ENCODE peak calls at places on chromosome 11, in six cellular contexts. G is cardiac fibroblast, U is retinal pigment epithelial cell, R is AG09309, M is heart right ventricle, W is psoas muscle. H is an unnamed sample.
A peak's percentile ranks its signal among the peaks of the same experiment; 100 is the strongest.

GRCh38 chr11:77127969-77128691 is at the start of gene MYO7A:
- DNase-seq in G (no peak), U (no peak), R (no peak), M (peak; percentile 71), W (peak; percentile 80), H (no peak)

GRCh38 chr11:14070866-14071265 is 108.3 kb downstream of the SPON1 start:
- DNase-seq in G (no peak), U (no peak), R (no peak), M (no peak), W (no peak), H (no peak)

GRCh38 chr11:46251954-46252353 is 25.5 kb upstream of the CREB3L1 start:
- DNase-seq in G (no peak), U (no peak), R (no peak), M (no peak), W (no peak), H (no peak)

GRCh38 chr11:62603072-62603408 is 1.4 kb upstream of the MTA2 start:
- DNase-seq in G (no peak), U (no peak), R (no peak), M (no peak), W (no peak), H (no peak)

GRCh38 chr11:35099278-35100018 is 39.5 kb upstream of the CD44 start:
- DNase-seq in G (peak; percentile 93), U (no peak), R (no peak), M (no peak), W (no peak), H (peak; percentile 75)

GRCh38 chr11:75246006-75246672 is 5.6 kb downstream of the TPBGL start:
- DNase-seq in G (no peak), U (no peak), R (no peak), M (no peak), W (no peak), H (no peak)

GRCh38 chr11:70066136-70066520 is 12.0 kb upstream of the ANO1 start:
- DNase-seq in G (no peak), U (no peak), R (no peak), M (no peak), W (no peak), H (no peak)

GRCh38 chr11:19664896-19665548 is 47.6 kb upstream of the NAV2 start:
- DNase-seq in G (peak; percentile 70), U (no peak), R (peak; percentile 28), M (no peak), W (no peak), H (no peak)

GRCh38 chr11:134564472-134565200 is 152.6 kb upstream of the B3GAT1 start:
- DNase-seq in G (no peak), U (no peak), R (no peak), M (no peak), W (no peak), H (no peak)

GRCh38 chr11:45930031-45930794 is 7.8 kb downstream of the LARGE2 start:
- DNase-seq in G (no peak), U (no peak), R (no peak), M (peak; percentile 58), W (no peak), H (no peak)

GRCh38 chr11:9568854-9569587 is 4.4 kb upstream of the WEE1 start:
- DNase-seq in G (peak; percentile 96), U (peak; percentile 94), R (peak; percentile 77), M (peak; percentile 25), W (peak; percentile 64), H (peak; percentile 98)

GRCh38 chr11:129613076-129613475 is 202.6 kb upstream of the TMEM45B start:
- DNase-seq in G (no peak), U (no peak), R (no peak), M (no peak), W (no peak), H (no peak)

GRCh38 chr11:26947379-26947844 is 46.5 kb upstream of the FIBIN start:
- DNase-seq in G (peak; percentile 100), U (peak; percentile 66), R (peak; percentile 100), M (no peak), W (peak; percentile 52), H (peak; percentile 100)

GRCh38 chr11:38538866-38539651 is 1941.0 kb upstream of the RAG2 start:
- DNase-seq in G (no peak), U (no peak), R (no peak), M (no peak), W (no peak), H (no peak)

GRCh38 chr11:111735262-111736116 is 30.7 kb downstream of the PPP2R1B start:
- DNase-seq in G (peak; percentile 99), U (peak; percentile 96), R (peak; percentile 97), M (peak; percentile 73), W (peak; percentile 85), H (peak; percentile 99)

GRCh38 chr11:78210000-78210608 is 21.4 kb downstream of the USP35 start:
- DNase-seq in G (no peak), U (no peak), R (no peak), M (no peak), W (no peak), H (no peak)

GRCh38 chr11:115226556-115226955 is 277.7 kb downstream of the CADM1 start:
- DNase-seq in G (peak; percentile 84), U (no peak), R (peak; percentile 49), M (no peak), W (no peak), H (peak; percentile 92)

GRCh38 chr11:84089072-84090057 is 803.2 kb upstream of the CCDC90B start:
- DNase-seq in G (no peak), U (peak; percentile 20), R (no peak), M (no peak), W (no peak), H (no peak)

GRCh38 chr11:19992162-19992561 is 168.1 kb downstream of the DBX1 start:
- DNase-seq in G (no peak), U (no peak), R (no peak), M (no peak), W (no peak), H (no peak)

GRCh38 chr11:107457205-107457557 is 444 bp downstream of the CWF19L2 start:
- DNase-seq in G (no peak), U (no peak), R (no peak), M (no peak), W (no peak), H (no peak)

GRCh38 chr11:72582206-72583176 is 91.7 kb downstream of the PDE2A start:
- DNase-seq in G (no peak), U (no peak), R (no peak), M (no peak), W (peak; percentile 21), H (no peak)

GRCh38 chr11:68816917-68817419 is 24.7 kb downstream of the CPT1A start:
- DNase-seq in G (no peak), U (no peak), R (no peak), M (no peak), W (no peak), H (no peak)

GRCh38 chr11:76802621-76803020 is 19.5 kb downstream of the TSKU start:
- DNase-seq in G (no peak), U (no peak), R (no peak), M (no peak), W (no peak), H (no peak)

GRCh38 chr11:31340903-31341572 is 28.5 kb downstream of the DCDC1 start:
- DNase-seq in G (peak; percentile 57), U (no peak), R (no peak), M (no peak), W (no peak), H (peak; percentile 20)

GRCh38 chr11:13717331-13717730 is 48.9 kb downstream of the FAR1 start:
- DNase-seq in G (peak; percentile 74), U (peak; percentile 39), R (peak; percentile 55), M (no peak), W (no peak), H (peak; percentile 70)

GRCh38 chr11:22431074-22431473 is 92.9 kb downstream of the SLC17A6 start:
- DNase-seq in G (no peak), U (no peak), R (no peak), M (no peak), W (no peak), H (no peak)

GRCh38 chr11:112025682-112026081 is 474 bp downstream of the DLAT start:
- DNase-seq in G (peak; percentile 31), U (no peak), R (no peak), M (no peak), W (no peak), H (peak; percentile 13)

GRCh38 chr11:45423036-45423435 is 136.9 kb upstream of the SYT13 start:
- DNase-seq in G (no peak), U (no peak), R (no peak), M (no peak), W (no peak), H (no peak)

GRCh38 chr11:111684259-111684658 is 81.9 kb downstream of the PPP2R1B start:
- DNase-seq in G (no peak), U (no peak), R (no peak), M (no peak), W (no peak), H (no peak)

DNA sequence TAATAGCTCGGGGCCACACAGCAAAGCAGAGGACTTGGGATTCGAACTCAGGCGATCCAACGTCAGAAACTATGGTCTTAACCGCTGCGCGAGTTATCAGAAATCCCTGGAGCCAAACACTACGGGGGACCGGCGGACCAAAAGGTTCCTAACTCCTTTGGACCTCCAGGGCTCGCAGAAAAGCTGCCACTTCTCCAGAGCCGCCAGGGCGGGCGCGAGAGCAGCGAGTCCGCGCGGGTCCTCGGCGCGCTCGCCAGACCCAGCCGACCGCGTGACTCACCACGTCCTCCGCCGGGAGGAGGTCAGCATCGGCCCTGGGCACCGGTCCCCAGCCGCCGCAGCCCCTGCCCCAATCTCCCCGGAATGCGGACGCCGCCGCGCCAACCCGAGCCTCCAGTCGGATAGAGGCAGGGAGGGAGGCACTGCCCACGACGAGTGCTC is 6.0 kb upstream of the ALX4 start:
- DNase-seq in G (peak; percentile 41), U (no peak), R (no peak), M (no peak), W (peak; percentile 68), H (no peak)
- H3K4me3 ChIP-seq in G (peak overlapping the region; percentile 8), U (peak overlapping the region; percentile 22), R (peak overlapping the region; percentile 34), M (peak overlapping the region; percentile 47), W (peak overlapping the region; percentile 66), H (no peak overlapping the region)

DNA sequence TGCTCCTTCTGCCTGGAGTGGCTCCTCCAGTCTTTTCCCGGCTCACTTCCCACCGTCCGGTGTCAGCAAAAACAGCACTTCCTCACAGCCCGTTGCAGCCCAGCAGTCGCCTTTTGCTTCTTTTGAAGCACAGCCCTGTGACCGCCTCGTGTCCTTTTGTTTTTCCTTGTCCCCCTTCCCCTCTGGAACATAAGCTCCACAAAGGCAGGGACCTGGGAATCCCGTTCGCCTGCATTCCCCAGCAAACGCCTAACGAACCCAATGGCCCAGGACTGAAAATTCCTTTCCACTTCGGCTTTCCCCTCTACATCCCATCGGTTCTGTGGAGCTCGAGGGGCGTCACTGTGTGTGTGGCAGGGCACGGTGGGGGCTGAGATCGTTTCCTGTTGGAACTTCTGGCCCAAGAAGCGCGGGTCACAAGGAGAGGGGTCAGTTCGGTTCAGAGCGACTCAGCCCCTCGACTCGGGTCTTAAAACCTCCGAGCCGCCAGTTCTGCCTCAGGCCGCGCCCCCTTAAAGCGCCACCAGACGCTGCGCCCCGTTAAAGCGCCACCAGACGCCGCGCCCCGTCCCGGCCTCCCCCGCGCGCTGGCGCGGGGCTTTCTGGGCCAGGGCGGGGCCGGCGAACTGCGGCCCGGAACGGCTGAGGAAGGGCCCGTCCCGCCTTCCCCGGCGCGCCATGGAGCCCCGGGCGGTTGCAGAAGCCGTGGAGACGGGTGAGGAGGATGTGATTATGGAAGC is 839 bp downstream of the RIC8A start:
- DNase-seq in G (peak; percentile 73), U (peak; percentile 36), R (no peak), M (peak; percentile 85), W (peak; percentile 90), H (peak; percentile 75)
- TF ChIP-seq CTCF in G (no peak), U (no peak), R (no peak), M (no peak), W (no peak), H (no peak)

GRCh38 chr11:93166867-93167266 is 30.9 kb downstream of the SLC36A4 start:
- DNase-seq in G (no peak), U (no peak), R (no peak), M (no peak), W (no peak), H (no peak)
- H3K4me3 ChIP-seq in G (no peak overlapping the region), U (no peak overlapping the region), R (no peak overlapping the region), M (no peak overlapping the region), W (no peak overlapping the region), H (no peak overlapping the region)

GRCh38 chr11:37089439-37089838 is 491.4 kb upstream of the RAG2 start:
- DNase-seq in G (no peak), U (no peak), R (no peak), M (no peak), W (no peak), H (no peak)
- TF ChIP-seq CTCF in G (no peak), U (no peak), R (no peak), M (no peak), W (no peak), H (no peak)

H was measured in astrocyte of the spinal cord.